ENCODE peak calls at places on chromosomes 3 and 15, in nine cellular contexts. T is posterior vena cava, M is aorta, Z is COR-L47, X is uterus, D is heart right ventricle, F is epithelial cell of esophagus, A is iPS-NIHi11, K is Panc1. R is an unnamed sample.

GRCh38 chr15:36953346-36953745 is 147.0 kb downstream of the MEIS2 start:
- DNase-seq in T (no peak), M (no peak), Z (no peak), X (no peak), D (no peak), F (no peak), A (no peak), K (no peak), R (no peak)

GRCh38 chr3:129482721-129483120 is 42.7 kb downstream of the IFT122 start:
- DNase-seq in T (no peak), M (no peak), Z (no peak), X (no peak), D (no peak), F (no peak), A (peak; percentile 56), K (no peak), R (no peak)

GRCh38 chr3:127565711-127566110 is 24.8 kb downstream of the TPRA1 start:
- DNase-seq in T (no peak), M (no peak), Z (no peak), X (no peak), D (no peak), F (peak; percentile 16), A (peak; percentile 42), K (no peak), R (no peak)

GRCh38 chr3:192915306-192915705 is 2.4 kb downstream of the MB21D2 start:
- DNase-seq in T (no peak), M (no peak), Z (peak; percentile 69), X (no peak), D (no peak), F (peak; percentile 21), A (no peak), K (no peak), R (no peak)

GRCh38 chr3:139634236-139634635 is 43.5 kb downstream of the NMNAT3 start:
- DNase-seq in T (no peak), M (no peak), Z (no peak), X (no peak), D (no peak), F (no peak), A (no peak), K (no peak), R (no peak)

GRCh38 chr3:59308684-59309083 is 258.9 kb upstream of the CFAP20DC start:
- DNase-seq in T (no peak), M (no peak), Z (no peak), X (no peak), D (no peak), F (no peak), A (peak; percentile 23), K (no peak), R (no peak)

GRCh38 chr3:120477826-120478225 is 27.0 kb upstream of the FSTL1 start:
- DNase-seq in T (no peak), M (no peak), Z (no peak), X (no peak), D (no peak), F (no peak), A (no peak), K (no peak), R (no peak)

GRCh38 chr3:152202976-152203626 is 65.6 kb upstream of the MBNL1 start:
- DNase-seq in T (no peak), M (no peak), Z (peak; percentile 6), X (no peak), D (no peak), F (no peak), A (no peak), K (no peak), R (no peak)

GRCh38 chr3:23776352-23776891 is 29.3 kb upstream of the UBE2E1 start:
- DNase-seq in T (no peak), M (no peak), Z (no peak), X (no peak), D (no peak), F (peak; percentile 45), A (no peak), K (no peak), R (no peak)

GRCh38 chr3:143081844-143082778 is 37.5 kb upstream of the CHST2 start:
- DNase-seq in T (no peak), M (no peak), Z (no peak), X (no peak), D (no peak), F (no peak), A (no peak), K (no peak), R (no peak)

GRCh38 chr3:47012342-47013230 is 33.1 kb downstream of the NBEAL2 start:
- DNase-seq in T (no peak), M (no peak), Z (no peak), X (no peak), D (no peak), F (no peak), A (no peak), K (no peak), R (no peak)

GRCh38 chr3:64915778-64916177 is 228.0 kb upstream of the ADAMTS9 start:
- DNase-seq in T (no peak), M (no peak), Z (no peak), X (peak; percentile 40), D (no peak), F (peak; percentile 87), A (no peak), K (no peak), R (no peak)

GRCh38 chr3:138799822-138800221 is 34.9 kb downstream of the PIK3CB start:
- DNase-seq in T (no peak), M (no peak), Z (no peak), X (no peak), D (no peak), F (no peak), A (no peak), K (no peak), R (no peak)

GRCh38 chr15:92809880-92810361 is 90.2 kb upstream of the CHD2 start:
- DNase-seq in T (no peak), M (peak; percentile 72), Z (no peak), X (peak; percentile 53), D (peak; percentile 46), F (peak; percentile 53), A (no peak), K (no peak), R (no peak)

GRCh38 chr15:84817461-84818081 is 415 bp downstream of the ALPK3 start:
- DNase-seq in T (no peak), M (no peak), Z (no peak), X (no peak), D (no peak), F (no peak), A (peak; percentile 77), K (no peak), R (no peak)

R was measured in GM12892.